ENCODE peak calls at places on chromosomes 7 and 10, in six cellular contexts. E is ovary, Q is SK-N-SH, B is esophagus muscularis mucosa, J is upper lobe of left lung, H is transverse colon. O is an unnamed sample.

GRCh38 chr10:49113741-49114141 is 1.6 kb downstream of the VSTM4 start:
- DNase-seq in E (no peak), Q (no peak), B (no peak), J (no peak), H (no peak), O (no peak)

GRCh38 chr10:132942740-132943554 is 577 bp upstream of the CFAP46 start:
- DNase-seq in E (no peak), Q (peak), B (no peak), J (peak), H (no peak), O (no peak)

GRCh38 chr7:31825576-31825975 is 138.6 kb downstream of the PPP1R17 start:
- DNase-seq in E (no peak), Q (no peak), B (no peak), J (no peak), H (no peak), O (no peak)

GRCh38 chr7:30938435-30939316 is 25.1 kb upstream of the GHRHR start:
- DNase-seq in E (peak), Q (peak), B (peak), J (peak), H (peak), O (peak)

GRCh38 chr7:135575296-135575695 is 17.6 kb downstream of the NUP205 start:
- DNase-seq in E (no peak), Q (no peak), B (no peak), J (no peak), H (no peak), O (no peak)

GRCh38 chr7:8015746-8016120 is 47.1 kb downstream of the GLCCI1 start:
- DNase-seq in E (no peak), Q (no peak), B (no peak), J (no peak), H (no peak), O (no peak)

GRCh38 chr7:135147341-135147898 is 452 bp upstream of the TMEM140 start:
- DNase-seq in E (no peak), Q (no peak), B (no peak), J (no peak), H (no peak), O (no peak)

GRCh38 chr10:19891429-19891828 is 75.2 kb downstream of the PLXDC2 start:
- DNase-seq in E (no peak), Q (no peak), B (no peak), J (no peak), H (no peak), O (no peak)

GRCh38 chr10:133238066-133238804 is 580 bp downstream of the VENTX start:
- DNase-seq in E (no peak), Q (no peak), B (no peak), J (peak), H (no peak), O (no peak)

GRCh38 chr10:112823007-112823406 is 127.0 kb upstream of the TCF7L2 start:
- DNase-seq in E (no peak), Q (no peak), B (no peak), J (no peak), H (no peak), O (no peak)

GRCh38 chr10:7028809-7029166 is 382.0 kb downstream of the SFMBT2 start:
- DNase-seq in E (no peak), Q (no peak), B (no peak), J (no peak), H (no peak), O (no peak)

GRCh38 chr7:114819629-114820362 is 102.1 kb upstream of the MDFIC start:
- DNase-seq in E (no peak), Q (no peak), B (no peak), J (no peak), H (no peak), O (no peak)

GRCh38 chr7:133529861-133530260 is 277.0 kb downstream of the EXOC4 start:
- DNase-seq in E (no peak), Q (no peak), B (no peak), J (no peak), H (no peak), O (no peak)

GRCh38 chr7:107029061-107029763 is 15.3 kb upstream of the PRKAR2B start:
- DNase-seq in E (no peak), Q (peak), B (no peak), J (no peak), H (no peak), O (no peak)
- TF ChIP-seq EP300 in E (no peak), Q (peak), B (no peak), J (no peak), H (no peak), O (no peak)

GRCh38 chr10:3668276-3668960 is 116.6 kb downstream of the KLF6 start:
- DNase-seq in E (no peak), Q (no peak), B (no peak), J (peak), H (peak), O (peak)
- TF ChIP-seq EP300 in E (no peak), Q (no peak), B (no peak), J (no peak), H (no peak), O (no peak)

DNA sequence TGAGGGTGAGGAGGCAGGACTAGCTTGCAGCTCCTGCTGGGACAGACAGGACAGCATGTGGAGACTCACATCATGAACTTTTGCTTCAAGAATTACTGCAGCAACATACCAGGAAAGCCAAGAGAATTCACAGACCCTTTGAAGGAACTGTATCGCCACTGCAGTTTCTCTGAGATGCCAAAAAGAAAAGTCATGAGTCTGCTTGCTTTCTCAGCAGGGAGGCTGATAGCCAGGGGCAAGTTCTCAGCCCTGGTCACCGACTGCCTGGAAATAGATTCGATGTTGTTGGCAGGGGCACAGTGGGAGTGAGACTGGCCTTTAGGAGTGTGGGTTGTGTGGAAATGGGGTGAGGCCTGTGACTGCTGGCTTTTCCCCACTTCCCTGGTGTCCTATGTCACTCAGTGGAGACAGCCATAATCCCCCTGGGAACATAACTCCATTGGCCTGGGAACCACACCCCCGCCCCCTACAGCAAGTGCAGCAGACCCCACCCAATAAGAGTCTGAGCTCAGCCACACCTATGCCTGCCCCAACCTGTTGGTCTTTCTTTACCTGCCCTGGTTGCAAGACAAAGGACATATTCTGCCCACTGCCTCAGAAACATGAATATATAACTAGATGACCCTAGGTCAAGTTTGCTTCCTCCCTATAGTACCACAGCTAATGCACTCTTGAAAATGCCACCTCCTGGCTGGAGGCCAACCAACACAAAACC is 1.6 kb upstream of the SAMD9 start:
- DNase-seq in E (no peak), Q (no peak), B (no peak), J (no peak), H (no peak), O (no peak)
- TF ChIP-seq EP300 in E (no peak), Q (no peak), B (no peak), J (no peak), H (no peak), O (no peak)

GRCh38 chr7:16261100-16261499 is 160.2 kb downstream of the CRPPA start:
- DNase-seq in E (no peak), Q (no peak), B (no peak), J (no peak), H (no peak), O (no peak)
- TF ChIP-seq EP300 in E (no peak), Q (no peak), B (no peak), J (no peak), H (no peak), O (no peak)

GRCh38 chr7:37441405-37441797 is 7.3 kb downstream of the ELMO1 start:
- DNase-seq in E (no peak), Q (no peak), B (no peak), J (no peak), H (no peak), O (no peak)
- TF ChIP-seq EP300 in E (no peak), Q (no peak), B (no peak), J (no peak), H (no peak), O (no peak)

GRCh38 chr7:150435390-150436073 is 14.9 kb upstream of the GIMAP8 start:
- DNase-seq in E (no peak), Q (no peak), B (no peak), J (no peak), H (peak), O (no peak)
- TF ChIP-seq EP300 in E (no peak), Q (no peak), B (no peak), J (no peak), H (no peak), O (no peak)

GRCh38 chr7:75536491-75536890 is 44.4 kb downstream of the SPDYE5 start:
- DNase-seq in E (no peak), Q (no peak), B (no peak), J (no peak), H (no peak), O (no peak)

GRCh38 chr7:75536940-75537538 is 44.9 kb downstream of the SPDYE5 start:
- DNase-seq in E (no peak), Q (no peak), B (no peak), J (no peak), H (no peak), O (no peak)

GRCh38 chr7:75532639-75533038 is 40.5 kb downstream of the SPDYE5 start:
- DNase-seq in E (no peak), Q (no peak), B (no peak), J (no peak), H (no peak), O (no peak)

GRCh38 chr7:75533926-75534325 is 41.8 kb downstream of the SPDYE5 start:
- DNase-seq in E (no peak), Q (no peak), B (no peak), J (no peak), H (no peak), O (no peak)

DNA sequence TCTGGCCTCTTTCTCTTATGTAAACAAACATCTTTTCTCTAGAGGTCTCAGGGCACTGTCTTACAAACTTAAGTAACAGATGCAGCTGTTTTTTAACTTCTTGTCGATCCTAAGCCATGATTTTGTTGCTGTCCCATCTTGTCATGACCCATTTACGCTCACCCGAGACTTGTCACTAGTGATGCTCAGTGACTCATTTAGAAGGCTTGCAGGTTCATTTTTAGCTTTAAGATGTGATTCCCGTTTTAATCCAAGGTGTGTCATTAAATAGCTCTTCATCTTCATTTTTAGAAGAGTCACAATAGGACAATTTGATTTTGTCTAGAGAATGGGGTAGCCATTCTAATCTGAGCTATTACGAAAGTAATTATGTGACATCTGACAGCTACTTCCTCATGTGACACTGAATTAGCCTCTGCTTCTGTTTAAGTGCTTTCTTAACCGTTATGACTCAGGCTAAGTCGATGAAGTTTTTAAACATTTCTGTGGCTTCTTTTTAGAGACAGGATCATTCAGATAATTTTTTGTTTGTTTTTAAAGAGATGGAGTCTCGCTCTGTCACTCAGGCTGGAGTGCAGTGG is 42.7 kb downstream of the SPDYE5 start:
- DNase-seq in E (no peak), Q (no peak), B (no peak), J (no peak), H (no peak), O (no peak)
- TF ChIP-seq EP300 in E (no peak), Q (no peak), B (no peak), J (no peak), H (no peak), O (no peak)

GRCh38 chr10:102985811-102986210 is 67.7 kb downstream of the CNNM2 start:
- DNase-seq in E (no peak), Q (no peak), B (no peak), J (no peak), H (no peak), O (no peak)
- TF ChIP-seq EP300 in E (no peak), Q (no peak), B (no peak), J (no peak), H (no peak), O (no peak)